ENCODE peak calls at places on chromosome 21, in four cellular contexts. Q, I, B and G are unnamed samples.

GRCh38 chr21:46517361-46517760 is 58.7 kb downstream of the DIP2A start:
- DNase-seq in I (no peak), B (no peak), Q (no peak), G (no peak)

GRCh38 chr21:41460578-41461527 is 34.8 kb downstream of the MX1 start:
- DNase-seq in B (peak; percentile 60), I (peak; percentile 77), Q (peak; percentile 80), G (peak; percentile 46)

GRCh38 chr21:46648539-46648938 is 13.1 kb downstream of the PRMT2 start:
- DNase-seq in Q (no peak), I (no peak), B (no peak), G (no peak)

GRCh38 chr21:27422435-27422834 is 455.5 kb upstream of the ADAMTS5 start:
- DNase-seq in B (no peak), I (no peak), Q (no peak), G (no peak)

GRCh38 chr21:16496594-16496993 is 766.8 kb downstream of the USP25 start:
- DNase-seq in Q (no peak), B (no peak), I (no peak), G (no peak)

GRCh38 chr21:46002841-46003574 is 21.4 kb downstream of the COL6A1 start:
- DNase-seq in I (no peak), B (no peak), Q (no peak), G (peak; percentile 3)

GRCh38 chr21:25186278-25186677 is 421.0 kb downstream of the MRPL39 start:
- DNase-seq in Q (no peak), B (no peak), I (no peak), G (no peak)

GRCh38 chr21:17784604-17785402 is 34.4 kb downstream of the C21orf91 start:
- DNase-seq in Q (peak; percentile 85), I (no peak), B (no peak), G (no peak)

GRCh38 chr21:34580181-34580700 is 34.7 kb downstream of the RCAN1 start:
- DNase-seq in I (no peak), Q (no peak), B (no peak), G (no peak)

GRCh38 chr21:29526545-29526944 is 227.8 kb downstream of the BACH1 start:
- DNase-seq in Q (no peak), B (no peak), I (no peak), G (peak; percentile 13)

GRCh38 chr21:42860345-42860744 is 19.0 kb downstream of the WDR4 start:
- DNase-seq in Q (no peak), I (no peak), B (no peak), G (no peak)

GRCh38 chr21:31872452-31873274 is at the start of gene HUNK:
- DNase-seq in I (peak; percentile 86), Q (peak; percentile 72), B (no peak), G (no peak)
- TF ChIP-seq EZH2 in I (no peak), Q (no peak), B (no peak), G (no peak)

DNA sequence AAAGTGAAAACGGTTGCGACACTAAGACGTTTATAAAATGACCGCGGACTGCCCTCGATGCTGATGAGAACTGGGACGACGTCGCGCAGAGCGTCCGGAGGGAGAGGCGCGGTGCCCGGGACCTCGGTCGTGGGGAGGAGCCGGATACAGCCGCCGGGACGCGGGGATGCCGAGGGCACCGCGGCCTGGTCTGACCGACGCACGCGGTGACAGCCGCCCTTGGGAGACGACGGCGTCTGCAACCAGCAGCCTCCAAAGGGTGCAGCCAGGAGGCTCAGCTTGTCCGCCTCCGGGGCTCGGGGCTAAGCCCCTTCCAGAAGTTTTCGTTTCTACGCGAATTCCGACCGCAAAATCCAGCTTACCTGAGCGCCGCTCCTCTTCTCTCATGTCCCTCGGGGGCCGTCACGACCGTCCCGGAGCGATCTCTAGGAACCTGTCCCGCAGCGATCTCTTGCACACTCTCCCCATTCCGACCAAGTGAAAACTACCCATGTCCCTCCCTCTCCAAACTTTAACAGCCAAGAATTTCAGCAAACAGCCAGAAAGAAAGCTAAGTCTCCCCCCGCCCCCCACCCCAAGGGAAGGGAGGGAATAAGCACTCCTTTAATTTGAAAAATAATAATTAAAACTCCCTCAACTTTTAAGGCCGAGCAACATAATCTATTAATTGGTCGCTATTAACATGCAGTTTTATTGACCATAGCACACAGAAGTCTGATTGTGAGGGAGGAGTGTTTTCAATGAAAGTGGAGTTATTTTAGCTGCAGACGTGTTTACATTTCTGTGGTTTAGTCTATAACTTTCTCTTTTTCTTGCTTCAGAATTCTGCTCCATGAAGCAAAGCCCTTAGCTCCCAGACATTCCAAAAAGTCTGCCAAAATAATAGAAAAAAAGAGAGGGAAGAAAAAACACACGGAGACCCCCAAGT is 144.2 kb upstream of the ETS2 start:
- DNase-seq in Q (no peak), I (peak; percentile 58), B (no peak), G (no peak)
- TF ChIP-seq EZH2 in Q (no peak), I (peak; percentile 81), B (no peak), G (no peak)

GRCh38 chr21:36694041-36694515 is 4.8 kb upstream of the SIM2 start:
- DNase-seq in B (no peak), Q (no peak), I (peak; percentile 56), G (no peak)

GRCh38 chr21:36692125-36692843 is 6.6 kb upstream of the SIM2 start:
- DNase-seq in Q (no peak), I (peak; percentile 71), B (no peak), G (no peak)

GRCh38 chr21:36692844-36693143 is 6.1 kb upstream of the SIM2 start:
- DNase-seq in I (no peak), B (no peak), Q (no peak), G (no peak)

GRCh38 chr21:36694593-36695282 is 4.2 kb upstream of the SIM2 start:
- DNase-seq in Q (no peak), I (peak; percentile 24), B (no peak), G (no peak)

DNA sequence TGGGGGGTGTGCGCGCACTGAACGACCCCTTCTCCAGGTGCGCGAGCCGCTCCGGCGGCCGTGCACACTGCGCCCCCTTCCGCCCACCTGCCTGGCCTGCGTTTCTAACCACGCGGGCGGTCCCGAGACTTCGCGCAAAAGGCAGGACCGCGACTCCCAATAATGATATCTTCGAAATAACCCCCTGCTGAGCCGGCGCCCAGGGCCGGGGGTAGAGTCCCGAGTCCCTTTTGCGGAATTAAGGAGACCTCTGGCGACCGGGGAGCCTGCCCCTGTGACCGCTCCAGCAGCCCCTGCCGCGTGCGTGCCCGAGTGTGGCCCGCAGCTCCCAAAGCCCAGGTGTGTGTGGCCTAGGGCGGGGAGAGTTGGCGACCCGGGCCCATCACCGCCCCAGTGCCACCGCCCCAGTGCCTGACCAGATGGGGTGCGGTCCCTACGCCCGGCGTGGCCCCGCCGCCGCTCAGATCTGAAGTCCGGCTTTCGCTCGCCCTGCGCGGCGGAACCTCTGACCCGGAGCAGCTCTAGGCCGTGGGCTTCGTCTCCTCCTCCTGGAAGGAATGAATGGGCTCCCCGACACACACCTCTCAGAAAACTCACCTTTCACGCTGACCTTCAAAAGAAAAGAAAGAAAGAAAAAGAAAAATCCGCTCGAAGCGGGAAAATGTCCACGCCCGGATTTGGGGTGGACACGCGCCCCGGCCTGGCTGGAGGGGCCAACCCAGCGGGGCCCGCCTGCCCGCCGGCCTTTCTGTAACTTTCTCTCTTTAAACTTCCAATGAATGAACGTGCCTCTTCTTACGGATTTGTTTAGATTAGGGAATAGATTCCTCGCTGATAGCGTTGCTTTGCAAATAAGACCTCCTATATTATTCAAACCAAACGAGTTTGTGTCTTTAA is 5.5 kb upstream of the SIM2 start:
- DNase-seq in Q (no peak), I (peak; percentile 73), B (no peak), G (no peak)
- TF ChIP-seq EZH2 in Q (no peak), I (peak; percentile 97), B (no peak), G (no peak)

GRCh38 chr21:31945576-31945975 is 72.8 kb downstream of the HUNK start:
- DNase-seq in B (no peak), Q (no peak), I (no peak), G (no peak)
- TF ChIP-seq EZH2 in B (no peak), Q (no peak), I (no peak), G (no peak)